ENCODE peak calls at places on chromosomes 4 and X, in eight cellular contexts. U is endodermal cell; G is left ventricle myocardium inferior; T is HCT116; I is SJSA1; F is OCI-LY7; S is small intestine; D is CD8-positive, alpha-beta memory T cell. E is an unnamed sample.

GRCh38 chr4:90816754-90817153 is 689.6 kb downstream of the CCSER1 start:
- DNase-seq in U (no peak), G (no peak), T (no peak), I (no peak), F (no peak), S (no peak), D (no peak), E (no peak)

GRCh38 chrX:48826135-48826875 is at the start of gene ERAS:
- DNase-seq in U (no peak), G (no peak), T (no peak), I (no peak), F (no peak), S (no peak), D (no peak), E (no peak)

GRCh38 chr4:26151615-26152014 is 169.2 kb upstream of the RBPJ start:
- DNase-seq in U (peak; percentile 22), G (peak; percentile 44), T (no peak), I (no peak), F (no peak), S (no peak), D (no peak), E (no peak)

GRCh38 chr4:1416948-1417260 is 10.7 kb upstream of the NKX1-1 start:
- DNase-seq in U (peak; percentile 43), G (no peak), T (no peak), I (peak; percentile 25), F (no peak), S (no peak), D (no peak), E (peak; percentile 40)

GRCh38 chr4:81562093-81562492 is 90.4 kb upstream of the RASGEF1B start:
- DNase-seq in U (no peak), G (no peak), T (no peak), I (no peak), F (peak; percentile 93), S (no peak), D (peak; percentile 34), E (no peak)

GRCh38 chrX:4547218-4547836 is 833.9 kb upstream of the PRKX start:
- DNase-seq in U (peak; percentile 86), G (no peak), T (peak; percentile 16), I (no peak), F (peak; percentile 46), S (peak; percentile 2), D (peak; percentile 11), E (peak; percentile 41)

GRCh38 chrX:133215017-133215416 is 3.1 kb downstream of the TFDP3 start:
- DNase-seq in U (no peak), G (no peak), T (no peak), I (no peak), F (no peak), S (no peak), D (no peak), E (no peak)

GRCh38 chr4:71268156-71268555 is 70.7 kb upstream of the SLC4A4 start:
- DNase-seq in U (no peak), G (no peak), T (no peak), I (no peak), F (no peak), S (no peak), D (no peak), E (no peak)

GRCh38 chr4:39046243-39046642 is 14.0 kb upstream of the TMEM156 start:
- DNase-seq in U (no peak), G (no peak), T (no peak), I (peak; percentile 59), F (no peak), S (no peak), D (no peak), E (no peak)

GRCh38 chrX:103063191-103063845 is 653 bp downstream of the BEX1 start:
- DNase-seq in U (peak; percentile 81), G (no peak), T (no peak), I (no peak), F (no peak), S (no peak), D (no peak), E (no peak)

GRCh38 chr4:154491731-154492249 is at the start of gene DCHS2:
- DNase-seq in U (peak; percentile 86), G (peak; percentile 18), T (no peak), I (no peak), F (no peak), S (peak; percentile 58), D (no peak), E (peak; percentile 70)

GRCh38 chr4:108527729-108528128 is 92.6 kb upstream of the RPL34 start:
- DNase-seq in U (no peak), G (no peak), T (no peak), I (no peak), F (no peak), S (peak; percentile 31), D (peak; percentile 53), E (no peak)

GRCh38 chrX:29145316-29145715 is 558.1 kb downstream of the IL1RAPL1 start:
- DNase-seq in U (no peak), G (no peak), T (no peak), I (no peak), F (no peak), S (no peak), D (no peak), E (no peak)

GRCh38 chr4:111945014-111945413 is 200.2 kb upstream of the FAM241A start:
- DNase-seq in U (no peak), G (no peak), T (no peak), I (no peak), F (no peak), S (no peak), D (no peak), E (no peak)

GRCh38 chr4:2862528-2862927 is 18.9 kb downstream of the ADD1 start:
- DNase-seq in U (peak; percentile 81), G (no peak), T (peak; percentile 15), I (no peak), F (no peak), S (peak; percentile 73), D (no peak), E (no peak)

GRCh38 chr4:2116687-2117400 is 57.7 kb downstream of the NAT8L start:
- DNase-seq in U (no peak), G (no peak), T (no peak), I (no peak), F (no peak), S (no peak), D (no peak), E (no peak)

GRCh38 chr4:98166025-98166730 is 22.9 kb upstream of the STPG2 start:
- DNase-seq in U (no peak), G (peak; percentile 64), T (peak; percentile 41), I (no peak), F (no peak), S (no peak), D (no peak), E (peak; percentile 91)

GRCh38 chr4:113499696-113500095 is 261.8 kb downstream of the CAMK2D start:
- DNase-seq in U (no peak), G (no peak), T (no peak), I (no peak), F (no peak), S (no peak), D (no peak), E (no peak)

GRCh38 chr4:185726931-185727330 is 85.1 kb downstream of the SORBS2 start:
- DNase-seq in U (no peak), G (no peak), T (no peak), I (no peak), F (no peak), S (no peak), D (no peak), E (peak; percentile 74)

GRCh38 chrX:96833333-96833732 is 50.4 kb upstream of the RPA4 start:
- DNase-seq in U (no peak), G (no peak), T (no peak), I (no peak), F (no peak), S (no peak), D (no peak), E (no peak)

GRCh38 chrX:39564751-39565150 is 533.0 kb downstream of the BCOR start:
- DNase-seq in U (no peak), G (no peak), T (no peak), I (no peak), F (no peak), S (no peak), D (no peak), E (no peak)

GRCh38 chrX:39559229-39559628 is 538.5 kb downstream of the BCOR start:
- DNase-seq in U (no peak), G (no peak), T (no peak), I (no peak), F (no peak), S (no peak), D (no peak), E (no peak)

GRCh38 chrX:39560285-39560684 is 537.5 kb downstream of the BCOR start:
- DNase-seq in U (no peak), G (no peak), T (no peak), I (no peak), F (no peak), S (no peak), D (no peak), E (no peak)

DNA sequence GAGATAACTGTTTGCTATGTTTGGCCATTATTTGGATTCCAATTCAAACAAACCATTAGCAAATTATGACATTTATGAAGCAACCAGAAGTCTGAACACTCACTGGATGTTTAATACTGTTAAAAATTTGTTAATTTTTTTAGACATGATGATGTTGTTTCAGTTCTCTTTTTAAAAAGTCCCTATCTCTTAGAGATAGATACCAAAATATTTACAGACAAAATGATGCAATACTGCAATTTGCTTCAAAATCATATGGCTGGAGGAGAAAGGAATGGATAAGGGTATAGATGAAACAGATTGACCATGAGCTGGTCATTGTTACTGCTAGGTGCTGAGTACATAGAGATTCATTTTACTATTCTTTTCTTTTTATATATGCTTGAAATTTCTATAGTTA is 534.6 kb downstream of the BCOR start:
- DNase-seq in U (no peak), G (no peak), T (no peak), I (no peak), F (no peak), S (no peak), D (no peak), E (no peak)
- H3K27ac ChIP-seq in U (no peak overlapping the region), G (no peak overlapping the region), T (no peak overlapping the region), I (no peak overlapping the region), F (no peak overlapping the region), S (no peak overlapping the region), D (no peak overlapping the region), E (no peak overlapping the region)

DNA sequence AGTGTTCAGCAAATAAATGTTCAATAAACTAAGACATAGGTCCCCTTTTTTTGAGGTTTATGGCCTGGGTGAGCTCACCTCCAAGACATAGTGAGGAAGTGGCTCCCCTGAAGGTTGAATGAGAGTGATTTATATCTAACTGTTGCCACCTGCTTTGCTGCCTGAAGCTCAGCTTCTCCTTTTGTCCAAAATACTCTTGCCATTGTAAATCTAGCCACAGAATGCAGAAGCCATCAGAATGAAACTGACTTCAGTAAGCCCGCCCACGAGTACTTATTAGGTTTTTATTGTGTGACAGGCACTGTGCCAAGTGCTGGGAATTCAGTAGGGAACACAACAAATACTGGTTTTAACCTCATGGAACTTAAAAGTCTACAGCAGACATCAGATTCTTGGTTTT is 18.0 kb downstream of the SPINK2 start:
- DNase-seq in U (no peak), G (no peak), T (no peak), I (no peak), F (peak; percentile 71), S (peak; percentile 36), D (no peak), E (no peak)
- H3K27ac ChIP-seq in U (no peak overlapping the region), G (no peak overlapping the region), T (no peak overlapping the region), I (no peak overlapping the region), F (peak overlapping the region; percentile 44), S (no peak overlapping the region), D (no peak overlapping the region), E (no peak overlapping the region)

GRCh38 chrX:41441934-41442823 is 5.0 kb upstream of the NYX start:
- DNase-seq in U (peak; percentile 95), G (peak; percentile 81), T (peak; percentile 64), I (peak; percentile 86), F (peak; percentile 88), S (peak; percentile 86), D (peak; percentile 87), E (peak; percentile 92)
- H3K27ac ChIP-seq in U (no peak overlapping the region), G (peak overlapping the region; percentile 87), T (peak overlapping the region; percentile 64), I (peak overlapping the region; percentile 75), F (peak overlapping the region; percentile 85), S (peak overlapping the region; percentile 57), D (peak overlapping the region; percentile 2), E (peak overlapping the region; percentile 87)

GRCh38 chrX:154791467-154791866 is 13.8 kb downstream of the MPP1 start:
- DNase-seq in U (no peak), G (no peak), T (no peak), I (no peak), F (no peak), S (peak; percentile 18), D (no peak), E (no peak)
- H3K27ac ChIP-seq in U (no peak overlapping the region), G (no peak overlapping the region), T (no peak overlapping the region), I (no peak overlapping the region), F (no peak overlapping the region), S (no peak overlapping the region), D (no peak overlapping the region), E (no peak overlapping the region)